ENCODE peak calls at places on chromosomes 16 and 17, in nine cellular contexts. One of them, this sample, is unnamed.

GRCh38 chr17:31472137-31472536 is 80.7 kb downstream of the RAB11FIP4 start:
- DNase-seq in stomach: no peak
- DNase-seq in adipocyte: no peak
- DNase-seq in small intestine: no peak
- DNase-seq in PC-9: no peak
- DNase-seq in sigmoid colon: no peak
- DNase-seq in mammary epithelial cell: no peak
- DNase-seq in CD8-positive, alpha-beta T cell: no peak
- DNase-seq in fibroblast of lung: no peak
- DNase-seq in this sample: no peak

GRCh38 chr16:67884684-67885083 is at the start of gene NRN1L:
- DNase-seq in stomach: peak; percentile 89
- DNase-seq in adipocyte: peak; percentile 86
- DNase-seq in small intestine: peak; percentile 31
- DNase-seq in PC-9: peak; percentile 91
- DNase-seq in sigmoid colon: peak; percentile 98
- DNase-seq in mammary epithelial cell: peak; percentile 78
- DNase-seq in CD8-positive, alpha-beta T cell: no peak
- DNase-seq in fibroblast of lung: peak; percentile 84
- DNase-seq in this sample: peak; percentile 91

GRCh38 chr17:46053911-46054534 is 55.0 kb downstream of the STH start:
- DNase-seq in stomach: no peak
- DNase-seq in adipocyte: peak; percentile 23
- DNase-seq in small intestine: no peak
- DNase-seq in PC-9: no peak
- DNase-seq in sigmoid colon: no peak
- DNase-seq in mammary epithelial cell: peak; percentile 28
- DNase-seq in CD8-positive, alpha-beta T cell: no peak
- DNase-seq in fibroblast of lung: peak; percentile 67
- DNase-seq in this sample: no peak

GRCh38 chr17:59840908-59841666 is 51.7 kb downstream of the TUBD1 start:
- DNase-seq in stomach: no peak
- DNase-seq in adipocyte: no peak
- DNase-seq in small intestine: peak; percentile 58
- DNase-seq in PC-9: no peak
- DNase-seq in sigmoid colon: no peak
- DNase-seq in mammary epithelial cell: peak; percentile 63
- DNase-seq in CD8-positive, alpha-beta T cell: no peak
- DNase-seq in fibroblast of lung: peak; percentile 39
- DNase-seq in this sample: no peak

GRCh38 chr16:67112591-67113399 is 3.1 kb downstream of the PHAF1 start:
- DNase-seq in stomach: no peak
- DNase-seq in adipocyte: no peak
- DNase-seq in small intestine: peak; percentile 35
- DNase-seq in PC-9: peak; percentile 37
- DNase-seq in sigmoid colon: no peak
- DNase-seq in mammary epithelial cell: no peak
- DNase-seq in CD8-positive, alpha-beta T cell: no peak
- DNase-seq in fibroblast of lung: no peak
- DNase-seq in this sample: no peak

GRCh38 chr17:72120878-72121163 is at the start of gene SOX9:
- DNase-seq in stomach: peak; percentile 92
- DNase-seq in adipocyte: peak; percentile 90
- DNase-seq in small intestine: peak; percentile 98
- DNase-seq in PC-9: peak; percentile 91
- DNase-seq in sigmoid colon: peak; percentile 86
- DNase-seq in mammary epithelial cell: peak; percentile 98
- DNase-seq in CD8-positive, alpha-beta T cell: no peak
- DNase-seq in fibroblast of lung: peak; percentile 98
- DNase-seq in this sample: peak; percentile 88

GRCh38 chr16:72537684-72538083 is 365.7 kb upstream of the PMFBP1 start:
- DNase-seq in stomach: no peak
- DNase-seq in adipocyte: peak; percentile 41
- DNase-seq in small intestine: no peak
- DNase-seq in PC-9: no peak
- DNase-seq in sigmoid colon: no peak
- DNase-seq in mammary epithelial cell: peak; percentile 25
- DNase-seq in CD8-positive, alpha-beta T cell: no peak
- DNase-seq in fibroblast of lung: peak; percentile 78
- DNase-seq in this sample: no peak

GRCh38 chr16:81482329-81483063 is 37.9 kb downstream of the CMIP start:
- DNase-seq in stomach: no peak
- DNase-seq in adipocyte: no peak
- DNase-seq in small intestine: no peak
- DNase-seq in PC-9: no peak
- DNase-seq in sigmoid colon: no peak
- DNase-seq in mammary epithelial cell: no peak
- DNase-seq in CD8-positive, alpha-beta T cell: no peak
- DNase-seq in fibroblast of lung: no peak
- DNase-seq in this sample: no peak

GRCh38 chr17:41026668-41027471 is at the start of gene KRTAP1-5:
- DNase-seq in stomach: no peak
- DNase-seq in adipocyte: peak; percentile 84
- DNase-seq in small intestine: no peak
- DNase-seq in PC-9: no peak
- DNase-seq in sigmoid colon: no peak
- DNase-seq in mammary epithelial cell: peak; percentile 61
- DNase-seq in CD8-positive, alpha-beta T cell: no peak
- DNase-seq in fibroblast of lung: peak; percentile 74
- DNase-seq in this sample: no peak

GRCh38 chr16:83954577-83955016 is 1.6 kb downstream of the OSGIN1 start:
- DNase-seq in stomach: peak; percentile 56
- DNase-seq in adipocyte: peak; percentile 60
- DNase-seq in small intestine: peak; percentile 94
- DNase-seq in PC-9: peak; percentile 61
- DNase-seq in sigmoid colon: peak; percentile 82
- DNase-seq in mammary epithelial cell: peak; percentile 28
- DNase-seq in CD8-positive, alpha-beta T cell: no peak
- DNase-seq in fibroblast of lung: peak; percentile 62
- DNase-seq in this sample: no peak

GRCh38 chr17:18225562-18226283 is at the start of gene LLGL1:
- DNase-seq in stomach: no peak
- DNase-seq in adipocyte: peak; percentile 74
- DNase-seq in small intestine: no peak
- DNase-seq in PC-9: no peak
- DNase-seq in sigmoid colon: no peak
- DNase-seq in mammary epithelial cell: no peak
- DNase-seq in CD8-positive, alpha-beta T cell: no peak
- DNase-seq in fibroblast of lung: peak; percentile 10
- DNase-seq in this sample: no peak
- H3K4me1 ChIP-seq in stomach: peaks cover 22% of the 10 kb centered on the region
- H3K4me1 ChIP-seq in adipocyte: peaks cover 30% of the 10 kb centered on the region
- H3K4me1 ChIP-seq in small intestine: peaks cover 5% of the 10 kb centered on the region
- H3K4me1 ChIP-seq in PC-9: peaks cover 20% of the 10 kb centered on the region
- H3K4me1 ChIP-seq in sigmoid colon: no peaks in the 10 kb centered on the region
- H3K4me1 ChIP-seq in mammary epithelial cell: peaks cover 14% of the 10 kb centered on the region
- H3K4me1 ChIP-seq in CD8-positive, alpha-beta T cell: peaks cover 17% of the 10 kb centered on the region
- H3K4me1 ChIP-seq in fibroblast of lung: peaks cover 19% of the 10 kb centered on the region
- H3K4me1 ChIP-seq in this sample: peaks cover 21% of the 10 kb centered on the region

DNA sequence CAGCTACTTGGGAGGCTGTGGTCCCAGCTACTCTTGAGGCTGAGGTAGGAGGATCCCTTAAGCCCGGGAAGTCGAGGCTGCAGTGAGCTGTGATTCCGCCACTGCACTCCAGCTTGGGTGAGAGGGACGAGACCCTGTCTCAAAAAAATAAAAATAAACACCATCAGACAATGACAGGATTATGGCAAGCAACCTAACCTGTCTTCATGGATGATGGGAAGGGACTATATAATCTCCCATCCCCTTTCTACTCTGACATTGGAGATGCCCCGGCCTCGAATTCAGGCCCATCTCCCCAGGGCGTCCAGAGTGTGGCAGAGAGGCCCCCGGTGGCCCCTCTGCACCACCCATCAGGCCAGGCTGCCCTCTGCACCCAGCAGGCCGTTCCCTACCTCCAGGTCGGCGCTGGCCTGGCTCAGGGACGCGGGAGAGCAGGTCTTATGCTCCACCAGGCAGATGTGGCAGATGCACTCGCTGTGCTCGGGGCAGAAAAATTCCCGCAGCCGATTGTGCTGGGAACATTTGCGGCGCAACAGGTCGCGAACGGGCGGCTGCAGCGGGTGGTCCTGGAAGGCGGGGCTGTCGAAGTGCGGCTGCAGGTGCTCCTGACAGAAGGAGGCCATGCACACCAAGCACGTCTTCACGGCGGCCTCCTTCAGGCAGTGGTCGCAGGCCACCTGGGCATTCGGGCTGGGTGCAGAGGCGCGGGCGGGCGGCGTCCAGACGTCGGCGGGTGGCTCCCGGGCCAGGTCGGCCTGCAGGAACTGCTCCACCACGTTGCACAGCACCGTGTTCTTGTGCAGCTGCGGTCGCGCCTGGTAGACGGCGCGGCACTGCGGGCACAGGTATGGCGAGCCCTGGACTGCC is 616 bp downstream of the TRIM25 start:
- DNase-seq in stomach: no peak
- DNase-seq in adipocyte: peak; percentile 48
- DNase-seq in small intestine: peak; percentile 25
- DNase-seq in PC-9: no peak
- DNase-seq in sigmoid colon: peak; percentile 68
- DNase-seq in mammary epithelial cell: no peak
- DNase-seq in CD8-positive, alpha-beta T cell: no peak
- DNase-seq in fibroblast of lung: no peak
- DNase-seq in this sample: no peak
- H3K4me1 ChIP-seq in stomach: peaks cover 54% of the 10 kb centered on the region
- H3K4me1 ChIP-seq in adipocyte: peaks cover 56% of the 10 kb centered on the region
- H3K4me1 ChIP-seq in small intestine: peaks cover 15% of the 10 kb centered on the region
- H3K4me1 ChIP-seq in PC-9: peaks cover 49% of the 10 kb centered on the region
- H3K4me1 ChIP-seq in sigmoid colon: no peaks in the 10 kb centered on the region
- H3K4me1 ChIP-seq in mammary epithelial cell: peaks cover 44% of the 10 kb centered on the region
- H3K4me1 ChIP-seq in CD8-positive, alpha-beta T cell: peaks cover 33% of the 10 kb centered on the region
- H3K4me1 ChIP-seq in fibroblast of lung: peaks cover 8% of the 10 kb centered on the region
- H3K4me1 ChIP-seq in this sample: peaks cover 63% of the 10 kb centered on the region

DNA sequence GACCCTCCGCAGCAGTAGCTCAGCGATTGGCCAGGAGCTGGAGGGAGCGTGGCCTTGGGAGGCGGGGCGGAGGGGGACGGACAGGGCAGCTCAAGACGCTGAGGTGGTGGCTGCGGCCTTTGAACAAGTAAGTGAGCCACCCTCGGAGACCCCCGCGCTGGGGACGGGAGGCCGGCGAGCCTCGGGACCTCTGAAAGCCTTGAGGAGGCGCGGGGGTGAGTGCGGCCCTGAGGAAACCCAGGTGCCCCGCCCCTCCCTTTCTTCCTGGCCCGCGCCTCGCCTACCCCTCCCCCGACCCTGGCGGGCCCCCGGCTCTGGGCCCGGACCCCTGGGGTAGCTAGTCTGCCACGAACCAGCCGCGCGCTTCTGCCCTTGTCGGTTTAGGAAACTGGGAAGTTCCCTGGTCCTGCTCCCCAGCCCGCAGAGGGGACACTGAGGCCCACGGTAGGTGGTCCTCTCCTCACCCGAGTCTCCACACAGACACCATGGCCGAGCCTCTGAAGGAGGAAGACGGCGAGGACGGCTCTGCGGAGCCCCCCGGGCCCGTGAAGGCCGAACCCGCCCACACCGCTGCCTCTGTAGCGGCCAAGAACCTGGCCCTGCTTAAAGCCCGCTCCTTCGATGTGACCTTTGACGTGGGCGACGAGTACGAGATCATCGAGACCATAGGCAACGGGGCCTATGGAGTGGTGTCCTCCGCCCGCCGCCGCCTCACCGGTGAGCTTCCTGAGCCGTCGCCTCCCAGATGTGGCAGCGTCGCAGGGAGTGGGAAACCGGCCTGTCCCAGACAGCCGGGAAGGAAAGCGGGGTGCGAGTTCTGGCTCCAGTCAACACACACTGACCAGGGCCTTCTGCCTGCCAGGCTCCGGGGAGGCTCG is at the start of gene MAPK7:
- DNase-seq in stomach: no peak
- DNase-seq in adipocyte: peak; percentile 48
- DNase-seq in small intestine: peak; percentile 50
- DNase-seq in PC-9: no peak
- DNase-seq in sigmoid colon: peak; percentile 73
- DNase-seq in mammary epithelial cell: no peak
- DNase-seq in CD8-positive, alpha-beta T cell: no peak
- DNase-seq in fibroblast of lung: no peak
- DNase-seq in this sample: no peak
- H3K4me1 ChIP-seq in stomach: peaks cover 53% of the 10 kb centered on the region
- H3K4me1 ChIP-seq in adipocyte: peaks cover 28% of the 10 kb centered on the region
- H3K4me1 ChIP-seq in small intestine: peaks cover 7% of the 10 kb centered on the region
- H3K4me1 ChIP-seq in PC-9: peaks cover 19% of the 10 kb centered on the region
- H3K4me1 ChIP-seq in sigmoid colon: no peaks in the 10 kb centered on the region
- H3K4me1 ChIP-seq in mammary epithelial cell: peaks cover 10% of the 10 kb centered on the region
- H3K4me1 ChIP-seq in CD8-positive, alpha-beta T cell: peaks cover 6% of the 10 kb centered on the region
- H3K4me1 ChIP-seq in fibroblast of lung: peaks cover 17% of the 10 kb centered on the region
- H3K4me1 ChIP-seq in this sample: peaks cover 40% of the 10 kb centered on the region

DNA sequence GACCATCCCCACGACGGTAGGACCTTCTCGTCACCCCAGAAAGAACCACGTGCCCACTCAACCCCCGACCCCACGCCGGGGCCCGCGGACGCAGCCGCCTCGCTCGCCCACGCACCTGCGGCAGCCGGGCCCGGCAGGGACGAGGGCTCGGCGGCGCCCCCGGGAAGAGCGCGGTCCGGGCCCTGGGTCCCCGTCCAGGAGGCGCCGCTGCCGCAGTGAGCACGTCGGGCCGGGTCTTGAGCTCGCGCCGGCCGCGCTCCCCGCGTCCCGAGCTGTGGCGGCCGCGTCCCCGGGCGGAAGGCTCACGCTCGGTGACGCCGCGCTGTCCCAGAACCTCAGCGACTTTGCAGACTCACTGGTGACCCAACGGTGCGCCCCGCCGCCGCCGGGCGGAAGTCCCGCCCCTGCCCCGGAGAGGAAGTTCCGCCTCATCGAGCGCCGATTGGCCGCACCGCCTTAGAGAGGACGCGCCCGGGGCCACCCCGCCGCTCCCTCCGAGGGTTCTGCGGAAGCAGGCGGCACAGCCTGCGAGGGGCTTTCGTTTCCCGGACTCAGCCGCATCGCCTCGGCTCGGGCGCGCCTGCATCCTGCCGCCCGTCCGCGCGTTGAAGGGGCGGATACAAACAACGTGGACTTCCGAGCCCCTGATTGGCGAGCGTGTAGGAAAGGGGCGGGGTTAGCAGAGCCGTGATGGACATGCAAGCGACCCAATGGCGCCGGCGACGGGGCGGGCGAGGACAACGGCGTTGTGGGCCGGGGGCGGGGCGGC is 793 bp upstream of the RAB40C start:
- DNase-seq in stomach: peak; percentile 98
- DNase-seq in adipocyte: peak; percentile 97
- DNase-seq in small intestine: peak; percentile 96
- DNase-seq in PC-9: peak; percentile 98
- DNase-seq in sigmoid colon: peak; percentile 98
- DNase-seq in mammary epithelial cell: peak; percentile 94
- DNase-seq in CD8-positive, alpha-beta T cell: peak; percentile 98
- DNase-seq in fibroblast of lung: peak; percentile 92
- DNase-seq in this sample: peak; percentile 99
- H3K4me1 ChIP-seq in stomach: peaks cover 55% of the 10 kb centered on the region
- H3K4me1 ChIP-seq in adipocyte: peaks cover 58% of the 10 kb centered on the region
- H3K4me1 ChIP-seq in small intestine: peaks cover 4% of the 10 kb centered on the region
- H3K4me1 ChIP-seq in PC-9: peaks cover 41% of the 10 kb centered on the region
- H3K4me1 ChIP-seq in sigmoid colon: no peaks in the 10 kb centered on the region
- H3K4me1 ChIP-seq in mammary epithelial cell: peaks cover 51% of the 10 kb centered on the region
- H3K4me1 ChIP-seq in CD8-positive, alpha-beta T cell: peaks cover 29% of the 10 kb centered on the region
- H3K4me1 ChIP-seq in fibroblast of lung: peaks cover 16% of the 10 kb centered on the region
- H3K4me1 ChIP-seq in this sample: peaks cover 65% of the 10 kb centered on the region

This sample was measured in suprapubic skin.